ENCODE peak calls at places on chromosomes 7 and 10, in nine cellular contexts. N, A, G, K, I, U, C, V and D are unnamed samples.

GRCh38 chr10:102633282-102633681 is 11.0 kb upstream of the TRIM8 start:
- DNase-seq in N (peak), A (no peak), G (no peak), K (peak), I (no peak), U (no peak), C (no peak), V (no peak), D (no peak)

GRCh38 chr7:106345421-106346166 is 60.8 kb upstream of the NAMPT start:
- DNase-seq in N (peak), A (no peak), G (no peak), K (peak), I (no peak), U (no peak), C (no peak), V (no peak), D (no peak)

GRCh38 chr10:82660983-82661382 is 786.0 kb downstream of the NRG3 start:
- DNase-seq in N (no peak), A (no peak), G (no peak), K (no peak), I (no peak), U (no peak), C (no peak), V (no peak), D (no peak)

GRCh38 chr10:36578306-36578705 is 547.1 kb upstream of the ANKRD30A start:
- DNase-seq in N (peak), A (no peak), G (no peak), K (no peak), I (no peak), U (no peak), C (no peak), V (no peak), D (no peak)

GRCh38 chr10:11522821-11523245 is 88.6 kb downstream of the USP6NL start:
- DNase-seq in N (no peak), A (no peak), G (no peak), K (no peak), I (no peak), U (no peak), C (peak), V (no peak), D (no peak)

GRCh38 chr10:100562008-100562672 is 26.4 kb downstream of the HIF1AN start:
- DNase-seq in N (peak), A (peak), G (peak), K (peak), I (peak), U (peak), C (peak), V (peak), D (peak)

GRCh38 chr10:128000660-128001059 is 93.8 kb downstream of the PTPRE start:
- DNase-seq in N (peak), A (no peak), G (peak), K (no peak), I (no peak), U (no peak), C (peak), V (peak), D (no peak)

GRCh38 chr7:5528071-5528814 is 104.6 kb upstream of the TNRC18 start:
- DNase-seq in N (no peak), A (no peak), G (no peak), K (no peak), I (no peak), U (no peak), C (peak), V (peak), D (no peak)

GRCh38 chr7:100378114-100378760 is 5.0 kb downstream of the PILRA start:
- DNase-seq in N (no peak), A (no peak), G (no peak), K (no peak), I (no peak), U (no peak), C (no peak), V (no peak), D (no peak)

GRCh38 chr10:114703377-114704125 is 45.5 kb upstream of the ABLIM1 start:
- DNase-seq in N (no peak), A (no peak), G (no peak), K (no peak), I (no peak), U (peak), C (no peak), V (peak), D (peak)
- TF ChIP-seq CTCF in N (peak), A (peak), G (peak), K (peak), I (peak), U (peak), C (peak), V (peak), D (peak)

GRCh38 chr10:4397337-4397736 is 428.7 kb upstream of the AKR1E2 start:
- DNase-seq in N (no peak), A (no peak), G (no peak), K (no peak), I (no peak), U (no peak), C (no peak), V (no peak), D (no peak)

GRCh38 chr10:4390219-4390618 is 435.8 kb upstream of the AKR1E2 start:
- DNase-seq in N (no peak), A (no peak), G (no peak), K (no peak), I (no peak), U (no peak), C (no peak), V (no peak), D (no peak)

GRCh38 chr10:4395731-4396130 is 430.3 kb upstream of the AKR1E2 start:
- DNase-seq in N (no peak), A (no peak), G (no peak), K (no peak), I (no peak), U (no peak), C (no peak), V (no peak), D (no peak)

GRCh38 chr10:4396401-4397283 is 429.4 kb upstream of the AKR1E2 start:
- DNase-seq in N (no peak), A (no peak), G (no peak), K (no peak), I (no peak), U (no peak), C (no peak), V (no peak), D (no peak)

DNA sequence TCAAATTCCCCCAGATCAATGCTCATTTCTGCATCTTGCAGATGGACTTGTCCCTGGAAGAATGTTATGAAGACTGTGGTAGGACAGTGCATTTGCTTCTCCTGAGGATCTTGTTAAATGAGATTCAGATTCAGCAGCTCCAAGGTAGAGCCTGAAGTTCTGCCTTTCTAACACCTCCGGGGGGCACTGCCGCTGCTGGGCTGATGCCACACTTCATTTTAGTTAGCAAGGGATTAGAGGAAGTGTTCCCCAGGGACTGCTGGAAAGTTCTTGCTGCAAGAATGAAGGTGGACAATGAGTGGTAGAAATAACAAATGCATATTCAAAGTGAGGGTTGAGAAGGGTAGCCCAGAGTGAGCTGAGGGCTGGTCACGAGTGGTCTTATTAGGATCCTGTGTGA is 434.3 kb upstream of the AKR1E2 start:
- DNase-seq in N (no peak), A (no peak), G (no peak), K (no peak), I (no peak), U (no peak), C (no peak), V (no peak), D (no peak)
- TF ChIP-seq CTCF in N (no peak), A (no peak), G (peak), K (no peak), I (no peak), U (no peak), C (no peak), V (no peak), D (no peak)

DNA sequence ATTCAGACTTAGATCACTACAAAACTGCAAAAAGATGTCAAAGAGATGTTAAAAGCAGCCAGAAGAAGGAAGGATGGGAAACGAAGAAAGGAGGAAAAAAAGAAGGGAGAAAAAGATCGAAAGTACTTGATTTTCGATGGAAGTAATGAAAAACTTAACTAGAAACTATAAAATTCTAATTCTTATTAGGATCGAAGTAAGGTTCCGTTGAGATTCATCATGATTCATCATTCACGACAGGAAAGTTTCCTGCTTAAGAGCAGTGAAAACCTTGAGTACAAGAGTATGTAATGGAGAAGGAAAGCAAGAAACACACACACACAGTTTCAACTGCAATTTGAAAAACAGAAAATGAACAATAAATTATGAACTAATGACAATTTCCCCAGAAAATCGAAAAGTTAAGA is 1.2 kb upstream of the ING3 start:
- DNase-seq in N (no peak), A (no peak), G (no peak), K (no peak), I (no peak), U (no peak), C (no peak), V (no peak), D (no peak)
- TF ChIP-seq CTCF in N (no peak), A (no peak), G (no peak), K (no peak), I (no peak), U (no peak), C (no peak), V (no peak), D (no peak)

DNA sequence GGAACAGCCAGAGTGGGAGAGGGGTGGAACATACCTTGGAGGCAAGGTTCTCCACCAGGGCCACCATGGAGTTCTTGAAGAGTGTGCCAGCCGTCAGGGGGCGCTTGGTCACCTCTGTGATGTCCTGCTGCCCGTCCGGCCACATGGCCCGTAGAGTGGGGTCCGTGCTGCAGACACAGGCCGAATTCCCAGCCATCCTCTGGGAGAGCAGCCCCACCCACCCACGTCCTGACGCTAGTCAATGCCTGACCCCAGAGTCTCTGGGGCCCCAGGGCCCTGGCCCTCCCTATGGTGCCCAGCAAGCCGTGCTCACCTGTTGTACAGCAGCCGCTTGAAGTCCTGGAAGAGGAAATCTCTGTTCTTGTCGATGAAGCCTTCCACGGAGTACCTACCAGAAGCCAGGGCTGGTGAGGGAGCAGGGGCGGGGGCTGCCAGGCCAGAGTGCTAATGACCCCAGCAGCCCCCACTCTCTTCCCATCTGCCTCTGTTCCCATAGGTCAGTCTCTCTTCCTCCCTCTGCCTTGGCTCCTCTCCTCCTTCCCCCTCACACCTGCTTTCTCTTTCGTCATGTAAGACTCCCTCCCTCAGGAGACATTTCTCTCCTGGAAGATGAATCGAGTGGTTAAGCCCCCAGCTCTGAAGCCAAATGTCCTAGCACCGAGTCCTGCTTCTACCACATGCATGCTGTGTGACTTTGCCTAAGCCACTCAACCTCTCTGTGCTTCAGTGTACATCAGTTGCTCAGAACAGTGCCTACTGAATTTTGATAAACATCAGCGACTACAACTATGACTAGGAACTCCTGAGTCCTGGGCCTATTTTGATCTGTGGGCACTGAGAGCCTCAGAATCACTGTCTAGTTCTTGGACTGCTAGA is 11.0 kb downstream of the MYO1G start:
- DNase-seq in N (no peak), A (no peak), G (no peak), K (no peak), I (no peak), U (peak), C (peak), V (peak), D (no peak)
- TF ChIP-seq CTCF in N (peak), A (peak), G (peak), K (no peak), I (no peak), U (no peak), C (no peak), V (no peak), D (peak)

DNA sequence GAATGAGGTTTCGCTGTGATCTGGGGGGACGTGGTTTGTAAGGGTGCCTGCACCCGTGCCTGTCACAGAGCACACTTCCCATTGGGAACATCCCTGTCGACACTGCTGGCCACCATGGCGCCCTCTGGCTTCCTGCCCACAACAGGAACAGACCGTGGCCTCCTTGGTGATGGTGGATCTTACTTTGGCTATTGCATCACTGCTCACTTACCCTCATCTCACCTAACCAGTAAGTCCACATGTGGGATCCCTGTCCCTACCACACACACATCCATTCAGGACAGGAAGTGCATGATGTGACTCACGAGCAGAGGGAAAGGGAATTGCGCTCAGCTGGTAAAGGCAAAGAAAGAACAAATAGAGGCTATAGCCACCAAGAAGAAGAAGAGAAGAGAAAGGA is 26.2 kb upstream of the SEC61G start:
- DNase-seq in N (peak), A (no peak), G (no peak), K (no peak), I (no peak), U (no peak), C (no peak), V (no peak), D (no peak)
- TF ChIP-seq CTCF in N (no peak), A (no peak), G (no peak), K (no peak), I (no peak), U (no peak), C (no peak), V (no peak), D (no peak)

DNA sequence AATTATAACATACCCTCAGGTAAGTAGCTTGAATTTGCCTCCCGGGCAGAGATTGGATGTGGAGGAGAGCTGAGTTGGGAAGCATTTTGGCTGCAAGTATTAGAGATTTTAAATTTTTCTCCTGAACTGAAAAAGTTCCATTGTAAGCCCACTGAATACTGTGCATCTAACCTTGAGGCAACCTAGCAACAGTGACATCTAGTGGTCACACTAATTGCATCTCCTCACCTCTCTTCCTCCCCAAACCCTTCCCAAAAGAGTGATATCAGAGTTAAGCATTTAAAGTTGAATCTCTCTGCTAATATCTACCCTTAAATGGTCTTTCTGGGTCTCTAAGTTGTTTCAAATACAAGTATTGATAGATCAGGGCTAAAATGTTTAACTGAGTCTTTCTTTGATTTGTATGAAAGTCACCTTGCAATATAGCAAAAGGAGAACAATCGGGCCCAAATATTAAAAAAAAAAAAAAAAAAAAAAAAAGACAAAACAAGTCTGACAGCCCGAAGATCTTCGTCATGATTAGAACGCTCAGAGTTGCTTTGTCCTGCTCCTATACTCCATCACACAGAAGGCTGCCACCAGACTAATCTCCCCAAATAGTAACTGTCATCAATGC is 40.4 kb upstream of the DLX5 start:
- DNase-seq in N (peak), A (no peak), G (peak), K (no peak), I (peak), U (peak), C (peak), V (peak), D (peak)
- TF ChIP-seq CTCF in N (peak), A (peak), G (peak), K (peak), I (peak), U (peak), C (peak), V (peak), D (peak)

DNA sequence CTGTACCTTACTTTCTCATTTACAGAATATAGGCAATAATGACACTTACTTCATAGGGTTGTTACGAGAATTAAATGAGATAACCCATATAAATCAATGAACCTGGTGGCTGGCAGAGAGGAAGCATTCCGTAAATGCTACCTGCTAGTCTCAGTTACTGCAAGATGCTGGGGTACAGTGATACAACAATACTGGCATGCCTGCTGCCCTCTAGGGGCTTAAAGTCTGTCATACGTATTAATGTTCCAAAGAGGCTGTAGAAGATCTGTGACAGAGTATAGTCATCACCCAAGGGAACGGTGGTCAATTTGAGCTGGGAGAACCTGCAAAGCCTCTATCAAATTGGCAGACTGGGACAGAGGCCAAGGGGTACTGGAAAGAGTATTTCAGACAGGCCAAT is 421.5 kb downstream of the GPAM start:
- DNase-seq in N (no peak), A (no peak), G (no peak), K (no peak), I (no peak), U (no peak), C (no peak), V (no peak), D (no peak)
- TF ChIP-seq CTCF in N (no peak), A (no peak), G (no peak), K (no peak), I (no peak), U (no peak), C (no peak), V (no peak), D (peak)

DNA sequence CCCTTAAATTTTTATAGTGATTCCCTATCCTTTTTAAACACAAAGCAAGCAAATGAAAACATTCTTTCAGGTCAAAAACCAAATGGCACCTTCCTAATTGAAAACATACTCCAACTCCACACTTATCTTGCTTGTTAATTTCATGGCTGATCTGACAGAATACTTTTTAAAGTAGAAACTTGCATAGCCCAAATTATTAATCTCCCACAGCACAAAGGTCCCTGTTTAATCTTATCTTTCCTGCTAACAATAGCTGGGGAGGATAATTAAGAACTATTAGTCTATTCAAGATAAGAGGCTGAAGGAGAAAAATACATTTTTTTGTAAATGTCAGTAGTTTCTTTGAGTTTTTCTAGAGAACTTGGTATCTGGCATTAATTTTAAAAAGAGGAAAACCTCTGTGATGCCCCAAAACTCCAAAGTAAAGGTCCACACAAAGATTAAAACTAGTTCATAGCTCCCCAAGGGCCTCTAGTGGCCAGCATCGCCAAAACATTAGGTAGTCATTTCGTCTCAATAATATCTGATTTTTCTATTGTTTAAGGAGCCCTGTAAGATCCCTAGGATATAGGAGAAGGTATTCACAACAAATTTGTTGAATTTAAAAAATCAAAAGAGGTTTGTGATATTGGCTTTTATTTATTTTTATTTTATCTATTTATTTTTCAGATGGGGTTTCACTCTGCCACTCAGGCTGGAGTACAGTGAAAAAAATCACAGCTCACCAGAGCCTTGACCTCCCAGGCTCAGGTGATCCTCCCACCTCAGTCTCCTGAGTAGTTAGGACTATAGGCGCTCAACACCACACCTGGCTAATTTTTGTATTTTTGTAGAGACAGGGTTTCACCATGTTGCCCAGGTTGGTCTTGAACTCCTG is 14.7 kb downstream of the CDNF start:
- DNase-seq in N (peak), A (no peak), G (no peak), K (peak), I (peak), U (peak), C (peak), V (peak), D (no peak)
- TF ChIP-seq CTCF in N (peak), A (peak), G (peak), K (peak), I (no peak), U (peak), C (peak), V (no peak), D (peak)

GRCh38 chr10:93921338-93921737 is 27.6 kb downstream of the SLC35G1 start:
- DNase-seq in N (no peak), A (no peak), G (no peak), K (no peak), I (no peak), U (no peak), C (peak), V (peak), D (no peak)
- TF ChIP-seq CTCF in N (peak), A (peak), G (peak), K (peak), I (no peak), U (peak), C (no peak), V (no peak), D (peak)

GRCh38 chr7:104643587-104644217 is 315.3 kb downstream of the LHFPL3 start:
- DNase-seq in N (peak), A (no peak), G (no peak), K (no peak), I (no peak), U (peak), C (no peak), V (no peak), D (peak)
- TF ChIP-seq CTCF in N (peak), A (peak), G (peak), K (no peak), I (no peak), U (peak), C (no peak), V (no peak), D (peak)